ENCODE peak calls at places on chromosome 18, in nine cellular contexts. One of them, this sample, is unnamed.

GRCh38 chr18:36017232-36017631 is 44.8 kb downstream of the RMP24 start:
- DNase-seq in pulmonary artery endothelial cell: no peak
- DNase-seq in ELR: no peak
- DNase-seq in RPMI7951: no peak
- DNase-seq in bronchial epithelial cell: no peak
- DNase-seq in astrocyte of the spinal cord: no peak
- DNase-seq in activated CD4-positive, alpha-beta T cell treated with anti-CD3 and anti-CD28 coated beads, Interleukin-2, amount 10 ng/mL, durations not matched to agents 7 days and 5 days: no peak
- DNase-seq in T-helper 1 cell: no peak
- DNase-seq in substantia nigra: no peak
- DNase-seq in this sample: no peak

GRCh38 chr18:70249118-70249517 is 39.7 kb upstream of the SOCS6 start:
- DNase-seq in pulmonary artery endothelial cell: no peak
- DNase-seq in ELR: peak
- DNase-seq in RPMI7951: peak
- DNase-seq in bronchial epithelial cell: peak
- DNase-seq in astrocyte of the spinal cord: peak
- DNase-seq in activated CD4-positive, alpha-beta T cell treated with anti-CD3 and anti-CD28 coated beads, Interleukin-2, amount 10 ng/mL, durations not matched to agents 7 days and 5 days: no peak
- DNase-seq in T-helper 1 cell: no peak
- DNase-seq in substantia nigra: no peak
- DNase-seq in this sample: no peak

GRCh38 chr18:11981633-11982366 is 493 bp downstream of the IMPA2 start:
- DNase-seq in pulmonary artery endothelial cell: no peak
- DNase-seq in ELR: peak
- DNase-seq in RPMI7951: peak
- DNase-seq in bronchial epithelial cell: no peak
- DNase-seq in astrocyte of the spinal cord: no peak
- DNase-seq in activated CD4-positive, alpha-beta T cell treated with anti-CD3 and anti-CD28 coated beads, Interleukin-2, amount 10 ng/mL, durations not matched to agents 7 days and 5 days: peak
- DNase-seq in T-helper 1 cell: peak
- DNase-seq in substantia nigra: peak
- DNase-seq in this sample: no peak

GRCh38 chr18:49631146-49631866 is 69.4 kb downstream of the LIPG start:
- DNase-seq in pulmonary artery endothelial cell: no peak
- DNase-seq in ELR: no peak
- DNase-seq in RPMI7951: no peak
- DNase-seq in bronchial epithelial cell: no peak
- DNase-seq in astrocyte of the spinal cord: no peak
- DNase-seq in activated CD4-positive, alpha-beta T cell treated with anti-CD3 and anti-CD28 coated beads, Interleukin-2, amount 10 ng/mL, durations not matched to agents 7 days and 5 days: no peak
- DNase-seq in T-helper 1 cell: no peak
- DNase-seq in substantia nigra: no peak
- DNase-seq in this sample: no peak

GRCh38 chr18:21439453-21439852 is 161.1 kb downstream of the ESCO1 start:
- DNase-seq in pulmonary artery endothelial cell: no peak
- DNase-seq in ELR: peak
- DNase-seq in RPMI7951: peak
- DNase-seq in bronchial epithelial cell: peak
- DNase-seq in astrocyte of the spinal cord: peak
- DNase-seq in activated CD4-positive, alpha-beta T cell treated with anti-CD3 and anti-CD28 coated beads, Interleukin-2, amount 10 ng/mL, durations not matched to agents 7 days and 5 days: no peak
- DNase-seq in T-helper 1 cell: no peak
- DNase-seq in substantia nigra: no peak
- DNase-seq in this sample: peak

GRCh38 chr18:58338961-58339722 is 289.7 kb downstream of the ALPK2 start:
- DNase-seq in pulmonary artery endothelial cell: no peak
- DNase-seq in ELR: no peak
- DNase-seq in RPMI7951: no peak
- DNase-seq in bronchial epithelial cell: peak
- DNase-seq in astrocyte of the spinal cord: peak
- DNase-seq in activated CD4-positive, alpha-beta T cell treated with anti-CD3 and anti-CD28 coated beads, Interleukin-2, amount 10 ng/mL, durations not matched to agents 7 days and 5 days: no peak
- DNase-seq in T-helper 1 cell: no peak
- DNase-seq in substantia nigra: no peak
- DNase-seq in this sample: peak

GRCh38 chr18:10397004-10397403 is 57.4 kb upstream of the APCDD1 start:
- DNase-seq in pulmonary artery endothelial cell: no peak
- DNase-seq in ELR: no peak
- DNase-seq in RPMI7951: no peak
- DNase-seq in bronchial epithelial cell: no peak
- DNase-seq in astrocyte of the spinal cord: no peak
- DNase-seq in activated CD4-positive, alpha-beta T cell treated with anti-CD3 and anti-CD28 coated beads, Interleukin-2, amount 10 ng/mL, durations not matched to agents 7 days and 5 days: no peak
- DNase-seq in T-helper 1 cell: no peak
- DNase-seq in substantia nigra: no peak
- DNase-seq in this sample: no peak

GRCh38 chr18:62334110-62334509 is 9.0 kb downstream of the TNFRSF11A start:
- DNase-seq in pulmonary artery endothelial cell: peak
- DNase-seq in ELR: peak
- DNase-seq in RPMI7951: peak
- DNase-seq in bronchial epithelial cell: peak
- DNase-seq in astrocyte of the spinal cord: peak
- DNase-seq in activated CD4-positive, alpha-beta T cell treated with anti-CD3 and anti-CD28 coated beads, Interleukin-2, amount 10 ng/mL, durations not matched to agents 7 days and 5 days: no peak
- DNase-seq in T-helper 1 cell: no peak
- DNase-seq in substantia nigra: no peak
- DNase-seq in this sample: no peak

GRCh38 chr18:48828713-48829442 is 121.9 kb downstream of the SMAD7 start:
- DNase-seq in pulmonary artery endothelial cell: no peak
- DNase-seq in ELR: no peak
- DNase-seq in RPMI7951: no peak
- DNase-seq in bronchial epithelial cell: no peak
- DNase-seq in astrocyte of the spinal cord: no peak
- DNase-seq in activated CD4-positive, alpha-beta T cell treated with anti-CD3 and anti-CD28 coated beads, Interleukin-2, amount 10 ng/mL, durations not matched to agents 7 days and 5 days: no peak
- DNase-seq in T-helper 1 cell: no peak
- DNase-seq in substantia nigra: no peak
- DNase-seq in this sample: no peak

GRCh38 chr18:78929502-78929901 is 50.1 kb upstream of the SALL3 start:
- DNase-seq in pulmonary artery endothelial cell: no peak
- DNase-seq in ELR: no peak
- DNase-seq in RPMI7951: no peak
- DNase-seq in bronchial epithelial cell: no peak
- DNase-seq in astrocyte of the spinal cord: no peak
- DNase-seq in activated CD4-positive, alpha-beta T cell treated with anti-CD3 and anti-CD28 coated beads, Interleukin-2, amount 10 ng/mL, durations not matched to agents 7 days and 5 days: no peak
- DNase-seq in T-helper 1 cell: no peak
- DNase-seq in substantia nigra: no peak
- DNase-seq in this sample: no peak

GRCh38 chr18:10401489-10401888 is 52.9 kb upstream of the APCDD1 start:
- DNase-seq in pulmonary artery endothelial cell: no peak
- DNase-seq in ELR: no peak
- DNase-seq in RPMI7951: no peak
- DNase-seq in bronchial epithelial cell: no peak
- DNase-seq in astrocyte of the spinal cord: no peak
- DNase-seq in activated CD4-positive, alpha-beta T cell treated with anti-CD3 and anti-CD28 coated beads, Interleukin-2, amount 10 ng/mL, durations not matched to agents 7 days and 5 days: no peak
- DNase-seq in T-helper 1 cell: no peak
- DNase-seq in substantia nigra: no peak
- DNase-seq in this sample: no peak

GRCh38 chr18:68841301-68841700 is 43.4 kb downstream of the CCDC102B start:
- DNase-seq in pulmonary artery endothelial cell: no peak
- DNase-seq in ELR: peak
- DNase-seq in RPMI7951: no peak
- DNase-seq in bronchial epithelial cell: peak
- DNase-seq in astrocyte of the spinal cord: no peak
- DNase-seq in activated CD4-positive, alpha-beta T cell treated with anti-CD3 and anti-CD28 coated beads, Interleukin-2, amount 10 ng/mL, durations not matched to agents 7 days and 5 days: no peak
- DNase-seq in T-helper 1 cell: no peak
- DNase-seq in substantia nigra: no peak
- DNase-seq in this sample: peak

GRCh38 chr18:51726614-51727013 is 529.1 kb upstream of the MEX3C start:
- DNase-seq in pulmonary artery endothelial cell: no peak
- DNase-seq in ELR: no peak
- DNase-seq in RPMI7951: no peak
- DNase-seq in bronchial epithelial cell: no peak
- DNase-seq in astrocyte of the spinal cord: no peak
- DNase-seq in activated CD4-positive, alpha-beta T cell treated with anti-CD3 and anti-CD28 coated beads, Interleukin-2, amount 10 ng/mL, durations not matched to agents 7 days and 5 days: no peak
- DNase-seq in T-helper 1 cell: no peak
- DNase-seq in substantia nigra: no peak
- DNase-seq in this sample: no peak

GRCh38 chr18:23135679-23136325 is 517 bp downstream of the CABLES1 start:
- DNase-seq in pulmonary artery endothelial cell: no peak
- DNase-seq in ELR: peak
- DNase-seq in RPMI7951: no peak
- DNase-seq in bronchial epithelial cell: no peak
- DNase-seq in astrocyte of the spinal cord: no peak
- DNase-seq in activated CD4-positive, alpha-beta T cell treated with anti-CD3 and anti-CD28 coated beads, Interleukin-2, amount 10 ng/mL, durations not matched to agents 7 days and 5 days: peak
- DNase-seq in T-helper 1 cell: no peak
- DNase-seq in substantia nigra: no peak
- DNase-seq in this sample: no peak

GRCh38 chr18:70190529-70190928 is 15.0 kb downstream of the RTTN start:
- DNase-seq in pulmonary artery endothelial cell: peak
- DNase-seq in ELR: peak
- DNase-seq in RPMI7951: no peak
- DNase-seq in bronchial epithelial cell: peak
- DNase-seq in astrocyte of the spinal cord: no peak
- DNase-seq in activated CD4-positive, alpha-beta T cell treated with anti-CD3 and anti-CD28 coated beads, Interleukin-2, amount 10 ng/mL, durations not matched to agents 7 days and 5 days: no peak
- DNase-seq in T-helper 1 cell: no peak
- DNase-seq in substantia nigra: no peak
- DNase-seq in this sample: no peak

GRCh38 chr18:44765451-44765850 is 84.8 kb downstream of the SETBP1 start:
- DNase-seq in pulmonary artery endothelial cell: no peak
- DNase-seq in ELR: no peak
- DNase-seq in RPMI7951: no peak
- DNase-seq in bronchial epithelial cell: no peak
- DNase-seq in astrocyte of the spinal cord: peak
- DNase-seq in activated CD4-positive, alpha-beta T cell treated with anti-CD3 and anti-CD28 coated beads, Interleukin-2, amount 10 ng/mL, durations not matched to agents 7 days and 5 days: no peak
- DNase-seq in T-helper 1 cell: no peak
- DNase-seq in substantia nigra: no peak
- DNase-seq in this sample: no peak

GRCh38 chr18:42048150-42048549 is 93.1 kb downstream of the PIK3C3 start:
- DNase-seq in pulmonary artery endothelial cell: peak
- DNase-seq in ELR: peak
- DNase-seq in RPMI7951: peak
- DNase-seq in bronchial epithelial cell: peak
- DNase-seq in astrocyte of the spinal cord: peak
- DNase-seq in activated CD4-positive, alpha-beta T cell treated with anti-CD3 and anti-CD28 coated beads, Interleukin-2, amount 10 ng/mL, durations not matched to agents 7 days and 5 days: no peak
- DNase-seq in T-helper 1 cell: no peak
- DNase-seq in substantia nigra: no peak
- DNase-seq in this sample: peak

GRCh38 chr18:3453540-3454364 is 3.8 kb downstream of the TGIF1 start:
- DNase-seq in pulmonary artery endothelial cell: peak
- DNase-seq in ELR: peak
- DNase-seq in RPMI7951: peak
- DNase-seq in bronchial epithelial cell: peak
- DNase-seq in astrocyte of the spinal cord: peak
- DNase-seq in activated CD4-positive, alpha-beta T cell treated with anti-CD3 and anti-CD28 coated beads, Interleukin-2, amount 10 ng/mL, durations not matched to agents 7 days and 5 days: peak
- DNase-seq in T-helper 1 cell: peak
- DNase-seq in substantia nigra: peak
- DNase-seq in this sample: peak

GRCh38 chr18:2147866-2148265 is 423.4 kb downstream of the METTL4 start:
- DNase-seq in pulmonary artery endothelial cell: no peak
- DNase-seq in ELR: peak
- DNase-seq in RPMI7951: peak
- DNase-seq in bronchial epithelial cell: peak
- DNase-seq in astrocyte of the spinal cord: peak
- DNase-seq in activated CD4-positive, alpha-beta T cell treated with anti-CD3 and anti-CD28 coated beads, Interleukin-2, amount 10 ng/mL, durations not matched to agents 7 days and 5 days: no peak
- DNase-seq in T-helper 1 cell: no peak
- DNase-seq in substantia nigra: no peak
- DNase-seq in this sample: peak

GRCh38 chr18:25883091-25883490 is 207.3 kb downstream of the SS18 start:
- DNase-seq in pulmonary artery endothelial cell: no peak
- DNase-seq in ELR: no peak
- DNase-seq in RPMI7951: no peak
- DNase-seq in bronchial epithelial cell: no peak
- DNase-seq in astrocyte of the spinal cord: no peak
- DNase-seq in activated CD4-positive, alpha-beta T cell treated with anti-CD3 and anti-CD28 coated beads, Interleukin-2, amount 10 ng/mL, durations not matched to agents 7 days and 5 days: no peak
- DNase-seq in T-helper 1 cell: no peak
- DNase-seq in substantia nigra: no peak
- DNase-seq in this sample: no peak

GRCh38 chr18:79577451-79578395 is 101.9 kb upstream of the CTDP1 start:
- DNase-seq in pulmonary artery endothelial cell: no peak
- DNase-seq in ELR: no peak
- DNase-seq in RPMI7951: peak
- DNase-seq in bronchial epithelial cell: no peak
- DNase-seq in astrocyte of the spinal cord: no peak
- DNase-seq in activated CD4-positive, alpha-beta T cell treated with anti-CD3 and anti-CD28 coated beads, Interleukin-2, amount 10 ng/mL, durations not matched to agents 7 days and 5 days: no peak
- DNase-seq in T-helper 1 cell: no peak
- DNase-seq in substantia nigra: peak
- DNase-seq in this sample: no peak

GRCh38 chr18:22169011-22169888 is at the start of gene GATA6:
- DNase-seq in pulmonary artery endothelial cell: peak
- DNase-seq in ELR: peak
- DNase-seq in RPMI7951: peak
- DNase-seq in bronchial epithelial cell: peak
- DNase-seq in astrocyte of the spinal cord: peak
- DNase-seq in activated CD4-positive, alpha-beta T cell treated with anti-CD3 and anti-CD28 coated beads, Interleukin-2, amount 10 ng/mL, durations not matched to agents 7 days and 5 days: peak
- DNase-seq in T-helper 1 cell: no peak
- DNase-seq in substantia nigra: no peak
- DNase-seq in this sample: peak

GRCh38 chr18:10134204-10134603 is 220.4 kb downstream of the VAPA start:
- DNase-seq in pulmonary artery endothelial cell: no peak
- DNase-seq in ELR: no peak
- DNase-seq in RPMI7951: no peak
- DNase-seq in bronchial epithelial cell: no peak
- DNase-seq in astrocyte of the spinal cord: no peak
- DNase-seq in activated CD4-positive, alpha-beta T cell treated with anti-CD3 and anti-CD28 coated beads, Interleukin-2, amount 10 ng/mL, durations not matched to agents 7 days and 5 days: no peak
- DNase-seq in T-helper 1 cell: no peak
- DNase-seq in substantia nigra: no peak
- DNase-seq in this sample: no peak

GRCh38 chr18:23503967-23504352 is 649 bp downstream of the RMC1 start:
- DNase-seq in pulmonary artery endothelial cell: no peak
- DNase-seq in ELR: peak
- DNase-seq in RPMI7951: no peak
- DNase-seq in bronchial epithelial cell: no peak
- DNase-seq in astrocyte of the spinal cord: no peak
- DNase-seq in activated CD4-positive, alpha-beta T cell treated with anti-CD3 and anti-CD28 coated beads, Interleukin-2, amount 10 ng/mL, durations not matched to agents 7 days and 5 days: peak
- DNase-seq in T-helper 1 cell: peak
- DNase-seq in substantia nigra: no peak
- DNase-seq in this sample: no peak

GRCh38 chr18:11818486-11819203 is 32.6 kb upstream of the CHMP1B start:
- DNase-seq in pulmonary artery endothelial cell: no peak
- DNase-seq in ELR: no peak
- DNase-seq in RPMI7951: no peak
- DNase-seq in bronchial epithelial cell: no peak
- DNase-seq in astrocyte of the spinal cord: no peak
- DNase-seq in activated CD4-positive, alpha-beta T cell treated with anti-CD3 and anti-CD28 coated beads, Interleukin-2, amount 10 ng/mL, durations not matched to agents 7 days and 5 days: no peak
- DNase-seq in T-helper 1 cell: no peak
- DNase-seq in substantia nigra: no peak
- DNase-seq in this sample: no peak

GRCh38 chr18:45957100-45957499 is 10.0 kb downstream of the EPG5 start:
- DNase-seq in pulmonary artery endothelial cell: no peak
- DNase-seq in ELR: peak
- DNase-seq in RPMI7951: no peak
- DNase-seq in bronchial epithelial cell: no peak
- DNase-seq in astrocyte of the spinal cord: peak
- DNase-seq in activated CD4-positive, alpha-beta T cell treated with anti-CD3 and anti-CD28 coated beads, Interleukin-2, amount 10 ng/mL, durations not matched to agents 7 days and 5 days: no peak
- DNase-seq in T-helper 1 cell: no peak
- DNase-seq in substantia nigra: no peak
- DNase-seq in this sample: no peak

GRCh38 chr18:61034581-61034980 is 298.6 kb upstream of the CDH20 start:
- DNase-seq in pulmonary artery endothelial cell: no peak
- DNase-seq in ELR: no peak
- DNase-seq in RPMI7951: no peak
- DNase-seq in bronchial epithelial cell: no peak
- DNase-seq in astrocyte of the spinal cord: no peak
- DNase-seq in activated CD4-positive, alpha-beta T cell treated with anti-CD3 and anti-CD28 coated beads, Interleukin-2, amount 10 ng/mL, durations not matched to agents 7 days and 5 days: no peak
- DNase-seq in T-helper 1 cell: no peak
- DNase-seq in substantia nigra: no peak
- DNase-seq in this sample: no peak

GRCh38 chr18:12574494-12575185 is 83.3 kb downstream of the SPIRE1 start:
- DNase-seq in pulmonary artery endothelial cell: no peak
- DNase-seq in ELR: no peak
- DNase-seq in RPMI7951: no peak
- DNase-seq in bronchial epithelial cell: no peak
- DNase-seq in astrocyte of the spinal cord: no peak
- DNase-seq in activated CD4-positive, alpha-beta T cell treated with anti-CD3 and anti-CD28 coated beads, Interleukin-2, amount 10 ng/mL, durations not matched to agents 7 days and 5 days: no peak
- DNase-seq in T-helper 1 cell: no peak
- DNase-seq in substantia nigra: no peak
- DNase-seq in this sample: no peak

GRCh38 chr18:2173464-2173863 is 397.8 kb downstream of the METTL4 start:
- DNase-seq in pulmonary artery endothelial cell: no peak
- DNase-seq in ELR: peak
- DNase-seq in RPMI7951: peak
- DNase-seq in bronchial epithelial cell: peak
- DNase-seq in astrocyte of the spinal cord: peak
- DNase-seq in activated CD4-positive, alpha-beta T cell treated with anti-CD3 and anti-CD28 coated beads, Interleukin-2, amount 10 ng/mL, durations not matched to agents 7 days and 5 days: no peak
- DNase-seq in T-helper 1 cell: no peak
- DNase-seq in substantia nigra: no peak
- DNase-seq in this sample: peak

GRCh38 chr18:8876887-8877286 is 171.5 kb downstream of the MTCL1 start:
- DNase-seq in pulmonary artery endothelial cell: no peak
- DNase-seq in ELR: no peak
- DNase-seq in RPMI7951: no peak
- DNase-seq in bronchial epithelial cell: peak
- DNase-seq in astrocyte of the spinal cord: no peak
- DNase-seq in activated CD4-positive, alpha-beta T cell treated with anti-CD3 and anti-CD28 coated beads, Interleukin-2, amount 10 ng/mL, durations not matched to agents 7 days and 5 days: no peak
- DNase-seq in T-helper 1 cell: no peak
- DNase-seq in substantia nigra: no peak
- DNase-seq in this sample: no peak

GRCh38 chr18:74546007-74546406 is 11.7 kb downstream of the CNDP1 start:
- DNase-seq in pulmonary artery endothelial cell: no peak
- DNase-seq in ELR: no peak
- DNase-seq in RPMI7951: no peak
- DNase-seq in bronchial epithelial cell: no peak
- DNase-seq in astrocyte of the spinal cord: no peak
- DNase-seq in activated CD4-positive, alpha-beta T cell treated with anti-CD3 and anti-CD28 coated beads, Interleukin-2, amount 10 ng/mL, durations not matched to agents 7 days and 5 days: no peak
- DNase-seq in T-helper 1 cell: no peak
- DNase-seq in substantia nigra: no peak
- DNase-seq in this sample: no peak